ENCODE peak calls at places on chromosomes 4 and X, in seven cellular contexts. P, U, N, K, A, V and L are unnamed samples.

GRCh38 chr4:163493643-163494359 is 689 bp upstream of the TMA16 start:
- DNase-seq in U (peak; percentile 56), A (peak; percentile 52), N (no peak), P (no peak), K (no peak), V (no peak), L (no peak)

GRCh38 chr4:41883988-41884737 is 51.1 kb upstream of the TMEM33 start:
- DNase-seq in V (no peak), N (no peak), K (no peak), P (no peak), U (no peak), A (no peak), L (no peak)

GRCh38 chrX:2549874-2550273 is 49.1 kb upstream of the DHRSX start:
- DNase-seq in V (no peak), K (no peak), A (no peak), U (no peak), N (no peak), P (no peak), L (no peak)

GRCh38 chrX:119417842-119418241 is 18.7 kb downstream of the SLC25A43 start:
- DNase-seq in K (no peak), A (no peak), N (no peak), U (no peak), P (no peak), V (no peak), L (no peak)

GRCh38 chrX:126552313-126553022 is at the start of gene DCAF12L1:
- DNase-seq in P (no peak), U (no peak), A (no peak), N (no peak), K (no peak), V (peak; percentile 26), L (no peak)

GRCh38 chrX:133897593-133898163 is 87.7 kb downstream of the GPC3 start:
- DNase-seq in N (no peak), P (no peak), K (no peak), V (no peak), U (no peak), A (no peak), L (no peak)

GRCh38 chr4:78829296-78829695 is 53.1 kb downstream of the BMP2K start:
- DNase-seq in K (no peak), P (no peak), U (no peak), V (no peak), A (no peak), N (peak; percentile 67), L (no peak)

GRCh38 chr4:156459584-156459983 is 505.9 kb upstream of the CTSO start:
- DNase-seq in N (no peak), U (no peak), K (no peak), V (no peak), A (no peak), P (no peak), L (no peak)

GRCh38 chr4:109432676-109433075 is 939 bp upstream of the SEC24B start:
- DNase-seq in N (peak; percentile 77), V (no peak), K (no peak), A (no peak), P (no peak), U (no peak), L (no peak)

GRCh38 chr4:38590017-38590416 is 74.0 kb upstream of the KLF3 start:
- DNase-seq in V (no peak), P (no peak), A (no peak), U (peak; percentile 42), K (no peak), N (no peak), L (no peak)

GRCh38 chr4:155522201-155522600 is 144.4 kb upstream of the GUCY1A1 start:
- DNase-seq in A (no peak), K (no peak), U (no peak), N (peak; percentile 93), V (no peak), P (no peak), L (no peak)

GRCh38 chrX:15136795-15137194 is 133.1 kb downstream of the ASB9 start:
- DNase-seq in V (no peak), K (no peak), A (no peak), N (no peak), U (no peak), P (no peak), L (no peak)

GRCh38 chrX:13716905-13717304 is 17.5 kb downstream of the TRAPPC2 start:
- DNase-seq in K (no peak), V (no peak), N (no peak), P (no peak), U (no peak), A (peak; percentile 14), L (no peak)

GRCh38 chr4:110371016-110371795 is 104.7 kb upstream of the ENPEP start:
- DNase-seq in A (no peak), U (no peak), V (no peak), P (no peak), N (no peak), K (no peak), L (no peak)

GRCh38 chr4:98148856-98149255 is 5.6 kb upstream of the STPG2 start:
- DNase-seq in U (no peak), K (no peak), V (no peak), A (no peak), N (no peak), P (no peak), L (no peak)

GRCh38 chr4:98143001-98143899 is at the start of gene STPG2:
- DNase-seq in U (peak; percentile 96), A (peak; percentile 96), N (peak; percentile 81), V (peak; percentile 92), K (peak; percentile 83), P (peak; percentile 76), L (peak; percentile 94)
- TF ChIP-seq POLR2A in U (no peak), A (peak; percentile 62), N (peak; percentile 29), V (peak; percentile 53), K (peak; percentile 9), P (peak; percentile 40), L (peak; percentile 48)

GRCh38 chr4:76307670-76308014 is 1.1 kb downstream of the STBD1 start:
- DNase-seq in P (no peak), U (peak; percentile 75), N (no peak), K (no peak), A (peak; percentile 57), V (peak; percentile 12), L (no peak)

GRCh38 chr4:76308548-76308947 is 2.0 kb downstream of the STBD1 start:
- DNase-seq in A (no peak), P (no peak), U (peak; percentile 92), V (peak; percentile 29), N (no peak), K (no peak), L (no peak)

GRCh38 chr4:76306882-76307669 is 543 bp downstream of the STBD1 start:
- DNase-seq in N (peak; percentile 44), P (no peak), A (peak; percentile 80), U (peak; percentile 77), V (peak; percentile 60), K (no peak), L (peak; percentile 82)

GRCh38 chr4:76305033-76305687 is 1.4 kb upstream of the STBD1 start:
- DNase-seq in K (no peak), N (no peak), U (no peak), V (no peak), P (no peak), A (no peak), L (no peak)

GRCh38 chr4:76305971-76306881 is at the start of gene STBD1:
- DNase-seq in A (peak; percentile 89), P (peak; percentile 26), N (peak; percentile 49), V (peak; percentile 74), U (peak; percentile 90), K (peak; percentile 53), L (peak; percentile 89)
- TF ChIP-seq POLR2A in A (peak; percentile 88), P (no peak), N (no peak), V (no peak), U (no peak), K (peak; percentile 39), L (peak; percentile 27)

GRCh38 chrX:11309220-11309619 is 16.0 kb downstream of the AMELX start:
- DNase-seq in U (no peak), P (no peak), K (no peak), N (no peak), A (no peak), V (no peak), L (no peak)
- TF ChIP-seq POLR2A in U (no peak), P (no peak), K (no peak), N (no peak), A (no peak), V (no peak), L (no peak)

DNA sequence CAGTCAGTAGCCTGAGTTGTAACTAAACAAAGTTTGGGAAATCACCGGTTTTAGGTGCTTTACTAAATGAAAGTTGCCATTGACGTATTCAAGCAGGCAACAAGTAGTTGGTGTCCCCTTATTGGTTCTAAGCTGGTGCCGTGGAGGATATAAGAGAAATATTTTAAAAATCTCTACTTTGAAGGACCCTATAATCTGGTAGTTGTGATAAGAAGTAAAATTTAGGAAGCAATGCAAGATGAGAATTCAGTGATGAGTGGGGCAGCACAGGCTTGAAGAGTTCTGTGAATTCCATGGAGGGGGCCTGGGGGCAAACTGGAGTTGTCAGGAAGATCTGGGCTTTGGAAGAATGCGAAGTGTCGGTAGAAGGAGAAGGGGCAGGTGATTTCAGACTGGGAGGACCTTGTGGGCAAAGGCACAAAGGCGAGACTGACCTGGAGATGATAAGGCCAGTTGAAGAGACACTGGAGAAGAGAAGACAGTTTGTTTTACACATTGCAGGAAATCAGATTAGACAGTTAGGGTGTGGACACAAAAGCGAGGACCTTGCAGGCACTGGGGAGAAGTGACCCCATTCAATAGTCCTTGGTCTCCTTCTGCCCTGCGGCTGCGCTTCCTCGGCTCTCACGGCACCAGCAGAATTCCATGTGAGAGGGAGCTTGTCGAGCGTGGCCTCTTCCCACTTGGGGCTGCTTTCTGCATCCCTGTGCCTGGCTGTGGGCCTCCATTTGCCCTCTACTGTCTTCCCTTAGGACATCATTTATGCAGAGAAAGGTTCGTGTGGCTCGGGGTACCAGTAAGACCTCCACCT is 1.3 kb downstream of the RHOH start:
- DNase-seq in P (no peak), A (peak; percentile 22), U (no peak), V (no peak), N (no peak), K (no peak), L (no peak)
- TF ChIP-seq POLR2A in P (no peak), A (peak; percentile 32), U (no peak), V (no peak), N (no peak), K (no peak), L (no peak)

GRCh38 chr4:152352215-152352614 is 183.7 kb downstream of the FBXW7 start:
- DNase-seq in A (no peak), V (no peak), K (no peak), N (no peak), U (no peak), P (no peak), L (no peak)

GRCh38 chr4:152351080-152351479 is 184.8 kb downstream of the FBXW7 start:
- DNase-seq in P (no peak), N (no peak), U (no peak), A (no peak), K (no peak), V (no peak), L (no peak)

GRCh38 chr4:152356428-152357034 is 179.4 kb downstream of the FBXW7 start:
- DNase-seq in P (no peak), U (no peak), V (no peak), A (no peak), K (no peak), N (peak; percentile 21), L (no peak)

GRCh38 chr4:152348670-152349069 is 187.2 kb downstream of the FBXW7 start:
- DNase-seq in P (no peak), K (no peak), U (no peak), V (no peak), N (no peak), A (no peak), L (no peak)

GRCh38 chr4:152352645-152353116 is 183.2 kb downstream of the FBXW7 start:
- DNase-seq in V (peak; percentile 60), A (peak; percentile 19), N (peak; percentile 97), K (peak; percentile 81), P (peak; percentile 19), U (peak; percentile 63), L (peak; percentile 85)
- TF ChIP-seq POLR2A in V (peak; percentile 62), A (peak; percentile 35), N (peak; percentile 70), K (no peak), P (peak; percentile 21), U (no peak), L (peak; percentile 43)

GRCh38 chr4:52712172-52712990 is 38.8 kb downstream of the ERVMER34-1 start:
- DNase-seq in K (peak; percentile 88), P (peak; percentile 96), V (peak; percentile 98), U (peak; percentile 99), N (peak; percentile 93), A (peak; percentile 99), L (peak; percentile 99)
- TF ChIP-seq POLR2A in K (peak; percentile 89), P (peak; percentile 81), V (peak; percentile 84), U (peak; percentile 77), N (peak; percentile 89), A (peak; percentile 97), L (peak; percentile 76)